ENCODE peak calls at places on chromosome 16, in seven cellular contexts. One of them, this sample, is unnamed.

GRCh38 chr16:68079616-68080344 is 5.4 kb upstream of the NFATC3 start:
- DNase-seq in body of pancreas: peak; percentile 74
- DNase-seq in testis: peak; percentile 93
- DNase-seq in vagina: no peak
- DNase-seq in tibial nerve: peak; percentile 49
- DNase-seq in stomach: peak; percentile 54
- DNase-seq in HCT116: no peak
- DNase-seq in this sample: peak; percentile 80

GRCh38 chr16:66660422-66661209 is 35.9 kb downstream of the CMTM4 start:
- DNase-seq in body of pancreas: peak; percentile 75
- DNase-seq in testis: peak; percentile 82
- DNase-seq in tibial nerve: peak; percentile 49
- DNase-seq in vagina: no peak
- DNase-seq in stomach: peak; percentile 46
- DNase-seq in HCT116: no peak
- DNase-seq in this sample: peak; percentile 59

GRCh38 chr16:72961115-72961832 is 86.7 kb downstream of the ZFHX3 start:
- DNase-seq in tibial nerve: no peak
- DNase-seq in testis: no peak
- DNase-seq in body of pancreas: peak; percentile 31
- DNase-seq in HCT116: no peak
- DNase-seq in vagina: no peak
- DNase-seq in stomach: no peak
- DNase-seq in this sample: no peak

GRCh38 chr16:80846275-80847013 is 42.0 kb upstream of the CDYL2 start:
- DNase-seq in HCT116: no peak
- DNase-seq in testis: no peak
- DNase-seq in tibial nerve: no peak
- DNase-seq in vagina: no peak
- DNase-seq in body of pancreas: no peak
- DNase-seq in stomach: no peak
- DNase-seq in this sample: no peak

GRCh38 chr16:70428178-70428998 is 10.5 kb downstream of the ST3GAL2 start:
- DNase-seq in tibial nerve: peak; percentile 65
- DNase-seq in stomach: peak; percentile 87
- DNase-seq in body of pancreas: peak; percentile 97
- DNase-seq in HCT116: peak; percentile 51
- DNase-seq in vagina: peak; percentile 89
- DNase-seq in testis: peak; percentile 97
- DNase-seq in this sample: peak; percentile 96

GRCh38 chr16:19595043-19595767 is 39.7 kb downstream of the VPS35L start:
- DNase-seq in vagina: no peak
- DNase-seq in HCT116: no peak
- DNase-seq in stomach: peak; percentile 62
- DNase-seq in testis: peak; percentile 40
- DNase-seq in body of pancreas: peak; percentile 56
- DNase-seq in tibial nerve: no peak
- DNase-seq in this sample: peak; percentile 28

GRCh38 chr16:71746442-71747046 is 22.0 kb upstream of the PHLPP2 start:
- DNase-seq in tibial nerve: no peak
- DNase-seq in HCT116: peak; percentile 26
- DNase-seq in vagina: no peak
- DNase-seq in stomach: no peak
- DNase-seq in testis: no peak
- DNase-seq in body of pancreas: peak; percentile 36
- DNase-seq in this sample: no peak

GRCh38 chr16:4477966-4478365 is 1.8 kb downstream of the HMOX2 start:
- DNase-seq in stomach: no peak
- DNase-seq in testis: no peak
- DNase-seq in HCT116: peak; percentile 45
- DNase-seq in vagina: no peak
- DNase-seq in tibial nerve: peak; percentile 33
- DNase-seq in body of pancreas: no peak
- DNase-seq in this sample: no peak

GRCh38 chr16:23567602-23568001 is 10.1 kb downstream of the UBFD1 start:
- DNase-seq in vagina: no peak
- DNase-seq in testis: no peak
- DNase-seq in stomach: no peak
- DNase-seq in HCT116: no peak
- DNase-seq in body of pancreas: no peak
- DNase-seq in tibial nerve: no peak
- DNase-seq in this sample: no peak

GRCh38 chr16:30018731-30019158 is 4.3 kb upstream of the C16orf92 start:
- DNase-seq in testis: no peak
- DNase-seq in body of pancreas: no peak
- DNase-seq in vagina: no peak
- DNase-seq in HCT116: no peak
- DNase-seq in tibial nerve: no peak
- DNase-seq in stomach: no peak
- DNase-seq in this sample: no peak

GRCh38 chr16:67773099-67773498 is 33.3 kb downstream of the RANBP10 start:
- DNase-seq in testis: peak; percentile 59
- DNase-seq in vagina: no peak
- DNase-seq in body of pancreas: peak; percentile 47
- DNase-seq in stomach: no peak
- DNase-seq in HCT116: no peak
- DNase-seq in tibial nerve: peak; percentile 45
- DNase-seq in this sample: peak; percentile 38

GRCh38 chr16:47258874-47259461 is 115.2 kb upstream of the NETO2 start:
- DNase-seq in testis: peak; percentile 32
- DNase-seq in stomach: no peak
- DNase-seq in vagina: no peak
- DNase-seq in tibial nerve: no peak
- DNase-seq in body of pancreas: no peak
- DNase-seq in HCT116: peak; percentile 18
- DNase-seq in this sample: no peak

GRCh38 chr16:4613636-4614570 is 785 bp downstream of the UBALD1 start:
- DNase-seq in HCT116: no peak
- DNase-seq in body of pancreas: peak; percentile 33
- DNase-seq in tibial nerve: no peak
- DNase-seq in stomach: no peak
- DNase-seq in testis: no peak
- DNase-seq in vagina: no peak
- DNase-seq in this sample: no peak

GRCh38 chr16:23858496-23859062 is 22.8 kb downstream of the PRKCB start:
- DNase-seq in stomach: no peak
- DNase-seq in HCT116: no peak
- DNase-seq in vagina: no peak
- DNase-seq in tibial nerve: peak; percentile 27
- DNase-seq in body of pancreas: peak; percentile 33
- DNase-seq in testis: peak; percentile 67
- DNase-seq in this sample: no peak

DNA sequence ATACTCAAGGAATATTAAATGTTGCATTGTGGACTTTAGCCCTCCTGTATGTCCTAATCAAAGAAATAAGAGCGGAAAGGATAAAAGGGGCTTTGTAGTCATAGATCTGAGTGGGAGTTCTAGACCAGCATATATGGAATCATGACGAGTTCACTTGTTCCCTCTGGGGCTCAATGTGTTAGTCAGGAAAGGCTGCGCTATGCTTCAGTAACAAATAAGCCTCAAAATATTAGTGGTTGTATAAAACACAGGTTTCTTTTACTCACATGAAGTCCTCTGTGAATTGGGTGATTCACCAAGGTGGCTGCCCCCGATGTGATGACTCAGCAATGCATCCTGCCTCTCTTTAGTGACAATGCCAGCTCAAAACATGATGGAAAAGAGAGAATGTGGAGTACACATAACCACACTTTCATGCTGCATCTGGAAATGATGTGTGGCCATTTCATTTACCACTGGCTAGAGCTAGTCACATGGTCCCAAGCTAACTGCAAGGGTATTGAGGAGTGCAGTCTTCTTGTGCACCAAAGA is 63.3 kb upstream of the IRX5 start:
- DNase-seq in testis: no peak
- DNase-seq in stomach: no peak
- DNase-seq in body of pancreas: no peak
- DNase-seq in vagina: no peak
- DNase-seq in HCT116: no peak
- DNase-seq in tibial nerve: no peak
- DNase-seq in this sample: no peak
- TF ChIP-seq POLR2A in testis: no peak
- TF ChIP-seq POLR2A in stomach: no peak
- TF ChIP-seq POLR2A in body of pancreas: no peak
- TF ChIP-seq POLR2A in vagina: no peak
- TF ChIP-seq POLR2A in HCT116: no peak
- TF ChIP-seq POLR2A in tibial nerve: no peak
- TF ChIP-seq POLR2A in this sample: no peak

GRCh38 chr16:647173-647902 is 1.8 kb upstream of the WDR90 start:
- DNase-seq in body of pancreas: no peak
- DNase-seq in tibial nerve: no peak
- DNase-seq in vagina: no peak
- DNase-seq in HCT116: no peak
- DNase-seq in stomach: peak; percentile 70
- DNase-seq in testis: no peak
- DNase-seq in this sample: no peak
- H3K4me1 ChIP-seq in body of pancreas: peaks cover 81% of the 10 kb centered on the region
- H3K4me1 ChIP-seq in tibial nerve: no peaks in the 10 kb centered on the region
- H3K4me1 ChIP-seq in vagina: peaks cover 59% of the 10 kb centered on the region
- H3K4me1 ChIP-seq in HCT116: peaks cover 55% of the 10 kb centered on the region
- H3K4me1 ChIP-seq in stomach: peaks cover 80% of the 10 kb centered on the region
- H3K4me1 ChIP-seq in testis: peaks cover 28% of the 10 kb centered on the region
- H3K4me1 ChIP-seq in this sample: peaks cover 22% of the 10 kb centered on the region

GRCh38 chr16:56708418-56708817 is 21.5 kb upstream of the NUP93 start:
- DNase-seq in HCT116: no peak
- DNase-seq in vagina: no peak
- DNase-seq in testis: no peak
- DNase-seq in body of pancreas: no peak
- DNase-seq in stomach: no peak
- DNase-seq in tibial nerve: no peak
- DNase-seq in this sample: no peak
- TF ChIP-seq CTCF in HCT116: no peak
- TF ChIP-seq CTCF in vagina: no peak
- TF ChIP-seq CTCF in testis: no peak
- TF ChIP-seq CTCF in body of pancreas: no peak
- TF ChIP-seq CTCF in stomach: no peak
- TF ChIP-seq CTCF in tibial nerve: no peak
- TF ChIP-seq CTCF in this sample: no peak

GRCh38 chr16:2468142-2468724 is 2.9 kb upstream of the NTN3 start:
- DNase-seq in body of pancreas: no peak
- DNase-seq in vagina: no peak
- DNase-seq in testis: no peak
- DNase-seq in stomach: no peak
- DNase-seq in tibial nerve: no peak
- DNase-seq in HCT116: no peak
- DNase-seq in this sample: peak; percentile 51
- TF ChIP-seq POLR2A in body of pancreas: no peak
- TF ChIP-seq POLR2A in vagina: no peak
- TF ChIP-seq POLR2A in testis: no peak
- TF ChIP-seq POLR2A in stomach: no peak
- TF ChIP-seq POLR2A in tibial nerve: no peak
- TF ChIP-seq POLR2A in HCT116: no peak
- TF ChIP-seq POLR2A in this sample: no peak

DNA sequence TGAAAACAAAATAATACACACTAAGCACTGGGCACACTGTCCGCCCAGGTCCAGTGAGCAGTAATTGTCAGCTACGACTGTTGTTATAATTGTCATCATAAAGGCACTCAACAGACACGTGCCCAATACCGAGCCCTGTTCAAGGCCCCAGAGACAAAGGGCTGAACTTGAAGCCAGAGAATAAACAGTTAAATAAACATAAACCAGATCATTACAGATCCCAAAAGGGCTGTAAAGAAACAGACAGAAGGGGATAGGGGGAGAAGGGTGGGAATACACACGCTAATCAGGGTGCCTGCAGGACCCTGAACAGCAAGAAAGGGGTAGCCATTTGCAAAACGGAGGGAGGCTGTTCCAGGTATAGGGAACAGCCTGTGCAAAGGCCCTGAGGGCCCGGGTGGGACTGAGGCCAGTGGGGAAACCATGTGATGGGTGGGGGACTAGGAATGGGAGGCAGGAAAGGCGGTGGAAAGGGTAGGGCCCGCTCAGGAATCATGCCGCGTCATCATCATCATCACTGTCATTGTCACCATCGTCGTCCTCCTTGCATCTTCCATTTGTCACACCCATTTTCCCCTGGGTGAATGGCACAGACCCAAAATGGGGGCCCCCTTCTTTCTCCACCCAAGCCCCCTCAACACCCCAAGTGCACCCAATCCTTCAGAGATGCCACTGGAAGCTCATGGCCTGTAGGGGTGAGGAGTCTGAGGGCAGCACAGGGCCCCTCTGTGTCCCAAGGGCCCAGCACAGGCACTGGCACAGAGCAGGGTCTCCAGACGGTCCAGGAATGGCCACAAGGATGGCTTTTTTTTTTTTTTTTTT is 6.3 kb downstream of the CARHSP1 start:
- DNase-seq in tibial nerve: no peak
- DNase-seq in HCT116: no peak
- DNase-seq in stomach: no peak
- DNase-seq in vagina: no peak
- DNase-seq in testis: no peak
- DNase-seq in body of pancreas: no peak
- DNase-seq in this sample: no peak
- H3K4me1 ChIP-seq in tibial nerve: no peaks in the 10 kb centered on the region
- H3K4me1 ChIP-seq in HCT116: peaks cover 46% of the 10 kb centered on the region
- H3K4me1 ChIP-seq in stomach: peaks cover 94% of the 10 kb centered on the region
- H3K4me1 ChIP-seq in vagina: peaks cover 89% of the 10 kb centered on the region
- H3K4me1 ChIP-seq in testis: peaks cover 67% of the 10 kb centered on the region
- H3K4me1 ChIP-seq in body of pancreas: peaks cover 88% of the 10 kb centered on the region
- H3K4me1 ChIP-seq in this sample: peaks cover 29% of the 10 kb centered on the region

DNA sequence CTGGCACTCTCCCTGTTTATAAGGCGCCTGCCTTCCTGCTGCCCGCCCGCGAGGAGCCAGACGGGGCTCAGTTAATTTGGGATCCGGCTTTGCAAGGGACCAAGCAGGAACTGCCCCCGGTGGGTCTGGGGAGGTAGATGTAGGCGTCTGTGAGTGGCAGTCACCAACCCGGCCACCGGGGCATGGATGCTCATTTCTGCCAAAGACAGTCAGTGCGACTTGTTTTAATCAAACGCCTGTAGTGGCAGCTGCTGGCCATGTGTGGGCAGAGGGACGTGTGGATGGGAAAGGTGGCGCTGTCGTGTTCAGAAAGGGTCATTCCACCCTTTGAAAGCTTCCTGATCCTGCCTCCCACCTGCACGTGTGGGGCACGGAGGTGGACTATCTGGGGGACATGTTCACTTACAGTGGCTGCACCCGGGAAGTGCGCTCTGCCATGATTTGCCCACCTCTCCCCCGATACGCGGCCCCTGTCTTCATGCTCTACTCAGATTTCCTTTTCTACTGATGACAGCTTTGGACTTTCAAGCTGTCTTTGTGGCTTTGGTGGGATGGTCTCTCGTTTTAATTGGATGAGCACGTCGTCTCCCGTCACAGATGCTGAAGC is 60.3 kb upstream of the CIBAR2 start:
- DNase-seq in body of pancreas: peak; percentile 76
- DNase-seq in testis: peak; percentile 80
- DNase-seq in HCT116: peak; percentile 65
- DNase-seq in tibial nerve: no peak
- DNase-seq in vagina: no peak
- DNase-seq in stomach: no peak
- DNase-seq in this sample: no peak
- TF ChIP-seq CTCF in body of pancreas: peak; percentile 67
- TF ChIP-seq CTCF in testis: peak; percentile 17
- TF ChIP-seq CTCF in HCT116: peak; percentile 73
- TF ChIP-seq CTCF in tibial nerve: no peak
- TF ChIP-seq CTCF in vagina: no peak
- TF ChIP-seq CTCF in stomach: no peak
- TF ChIP-seq CTCF in this sample: no peak

This sample was measured in ovary.